ENCODE peak calls at places on chromosomes 11 and 22, in nine cellular contexts. E is mesenchymal stem cell, A is endodermal cell, Z is neuronal stem cell, T is H9, G is mammary epithelial cell, H is fibroblast of lung, X is Karpas-422, R is mesendoderm. K is an unnamed sample.

GRCh38 chr22:19554834-19555404 is 30.7 kb upstream of the CLDN5 start:
- DNase-seq in E (peak), A (peak), Z (peak), T (peak), G (peak), H (peak), X (no peak), R (peak), K (peak)

GRCh38 chr22:48885271-48885918 is 942.3 kb downstream of the BRD1 start:
- DNase-seq in E (no peak), A (peak), Z (no peak), T (peak), G (no peak), H (no peak), X (no peak), R (no peak), K (no peak)

GRCh38 chr11:12289667-12290476 is 87.5 kb upstream of the PARVA start:
- DNase-seq in E (no peak), A (no peak), Z (no peak), T (no peak), G (no peak), H (no peak), X (no peak), R (peak), K (no peak)

GRCh38 chr11:45765836-45766235 is 39.1 kb upstream of the SLC35C1 start:
- DNase-seq in E (no peak), A (no peak), Z (no peak), T (no peak), G (no peak), H (no peak), X (no peak), R (no peak), K (no peak)

GRCh38 chr22:48393041-48393370 is 1434.7 kb downstream of the BRD1 start:
- DNase-seq in E (no peak), A (no peak), Z (no peak), T (no peak), G (no peak), H (no peak), X (no peak), R (no peak), K (no peak)

GRCh38 chr11:124920870-124921609 is 2.0 kb downstream of the HEPN1 start:
- DNase-seq in E (peak), A (peak), Z (peak), T (peak), G (peak), H (peak), X (no peak), R (peak), K (peak)

GRCh38 chr11:103897156-103897555 is 139.3 kb upstream of the DDI1 start:
- DNase-seq in E (peak), A (no peak), Z (no peak), T (no peak), G (no peak), H (no peak), X (peak), R (no peak), K (peak)

GRCh38 chr11:114440121-114440860 is 1.0 kb downstream of the REXO2 start:
- DNase-seq in E (peak), A (no peak), Z (no peak), T (no peak), G (no peak), H (peak), X (no peak), R (peak), K (peak)

DNA sequence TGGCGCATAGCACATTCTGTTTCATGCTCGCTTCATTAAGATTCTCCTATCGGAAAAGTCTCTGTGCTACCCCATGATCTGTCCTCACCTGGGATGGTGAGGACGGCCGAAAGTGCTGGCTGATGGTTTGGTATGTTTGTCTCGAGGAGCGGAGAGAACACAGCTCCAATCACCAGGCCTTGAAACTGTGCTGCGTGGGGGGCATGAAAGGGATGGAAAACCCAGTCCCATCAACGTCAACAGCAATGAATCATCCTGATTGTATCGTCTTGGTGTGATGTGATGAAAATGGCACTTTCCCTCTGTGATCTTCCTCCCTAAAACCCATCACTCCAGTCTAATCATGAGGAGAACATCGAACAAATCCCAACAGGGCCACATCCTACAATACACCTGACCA is 8.4 kb downstream of the FXYD6 start:
- DNase-seq in E (no peak), A (no peak), Z (no peak), T (no peak), G (no peak), H (no peak), X (no peak), R (no peak), K (no peak)
- H3K9ac ChIP-seq in E (no peak), A (no peak), Z (no peak), T (no peak), G (no peak), H (no peak), X (no peak), R (no peak), K (no peak)

GRCh38 chr11:46913484-46913883 is 4.9 kb downstream of the LRP4 start:
- DNase-seq in E (peak), A (peak), Z (no peak), T (no peak), G (no peak), H (no peak), X (no peak), R (peak), K (no peak)
- H3K9ac ChIP-seq in E (no peak), A (no peak), Z (no peak), T (peak), G (no peak), H (no peak), X (no peak), R (peak), K (no peak)

DNA sequence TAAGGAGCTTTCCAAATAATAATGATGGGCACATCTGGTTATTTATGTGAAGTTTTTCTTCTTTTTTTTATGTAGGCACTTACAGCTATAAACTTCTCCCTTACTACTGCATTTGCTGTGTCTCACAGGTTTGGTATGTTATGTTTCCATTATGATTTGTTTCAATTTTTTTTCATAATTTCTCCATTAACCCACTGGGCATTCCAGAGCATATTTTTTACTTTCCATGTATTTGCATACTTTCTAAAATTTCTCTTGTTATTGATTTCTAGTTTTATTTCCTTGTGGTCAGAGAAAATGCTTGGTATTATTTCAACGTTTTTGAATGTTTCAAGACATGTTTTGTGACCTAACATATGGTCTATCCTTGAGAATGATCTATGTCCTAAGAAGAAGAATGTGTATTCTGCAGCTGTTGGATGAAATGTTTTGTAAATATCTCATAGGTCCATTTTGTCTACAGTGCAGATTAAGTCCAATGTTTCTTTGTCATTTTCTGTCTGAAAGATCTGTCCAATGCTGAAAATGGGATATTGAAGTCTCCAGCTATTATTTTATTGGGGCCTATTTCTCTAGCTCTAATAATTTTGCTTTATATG is 362.1 kb downstream of the DDX10 start:
- DNase-seq in E (no peak), A (no peak), Z (no peak), T (no peak), G (no peak), H (peak), X (no peak), R (no peak), K (peak)
- H3K9ac ChIP-seq in E (no peak), A (no peak), Z (no peak), T (no peak), G (no peak), H (no peak), X (no peak), R (no peak), K (no peak)

DNA sequence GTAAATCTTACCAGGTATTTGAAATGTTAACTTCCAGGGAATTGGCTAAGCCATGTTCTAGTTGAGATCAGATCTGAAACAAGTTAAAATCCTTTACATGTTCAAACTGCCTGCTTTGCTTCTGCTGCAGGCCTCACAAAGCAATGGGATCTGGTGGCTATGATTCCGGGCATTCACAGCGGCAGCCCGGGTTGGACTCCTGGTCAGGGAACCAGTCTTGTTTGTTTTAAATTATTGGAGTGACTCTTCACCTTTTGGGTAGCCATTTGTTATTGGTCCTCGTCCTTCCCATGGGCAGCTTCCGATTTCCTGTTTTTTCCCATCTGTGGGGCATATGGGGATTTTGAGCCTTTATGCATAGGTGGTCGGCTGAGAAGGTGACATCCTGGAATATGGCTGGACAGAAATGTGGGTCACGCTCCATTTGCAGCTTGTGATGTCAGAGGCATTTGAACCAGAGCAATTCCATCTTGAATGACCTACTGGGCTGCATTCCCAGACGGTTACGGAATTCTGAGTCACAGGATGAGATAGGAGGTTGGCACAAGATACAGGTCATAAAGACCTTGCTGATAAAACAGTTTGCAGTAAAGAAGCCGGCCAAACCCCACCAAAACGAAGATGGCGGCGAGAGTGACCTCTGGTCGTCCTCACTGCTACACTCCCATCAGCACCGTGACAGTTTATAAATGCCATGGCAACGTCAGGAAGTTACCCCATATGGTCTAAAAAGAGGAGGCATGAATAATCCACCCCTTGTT is 20.1 kb upstream of the GSTP1 start:
- DNase-seq in E (peak), A (no peak), Z (no peak), T (no peak), G (peak), H (peak), X (no peak), R (peak), K (peak)
- H3K9ac ChIP-seq in E (no peak), A (no peak), Z (no peak), T (no peak), G (no peak), H (no peak), X (no peak), R (no peak), K (no peak)

GRCh38 chr11:10932976-10933375 is 75.1 kb upstream of the ZBED5 start:
- DNase-seq in E (no peak), A (no peak), Z (no peak), T (no peak), G (no peak), H (no peak), X (peak), R (no peak), K (no peak)

GRCh38 chr11:10927533-10927932 is 69.7 kb upstream of the ZBED5 start:
- DNase-seq in E (no peak), A (no peak), Z (no peak), T (no peak), G (no peak), H (no peak), X (no peak), R (no peak), K (peak)

GRCh38 chr11:10930961-10931760 is 73.3 kb upstream of the ZBED5 start:
- DNase-seq in E (peak), A (peak), Z (peak), T (peak), G (peak), H (peak), X (no peak), R (peak), K (peak)

GRCh38 chr11:10931761-10932700 is 74.2 kb upstream of the ZBED5 start:
- DNase-seq in E (no peak), A (no peak), Z (peak), T (no peak), G (no peak), H (no peak), X (no peak), R (no peak), K (no peak)

DNA sequence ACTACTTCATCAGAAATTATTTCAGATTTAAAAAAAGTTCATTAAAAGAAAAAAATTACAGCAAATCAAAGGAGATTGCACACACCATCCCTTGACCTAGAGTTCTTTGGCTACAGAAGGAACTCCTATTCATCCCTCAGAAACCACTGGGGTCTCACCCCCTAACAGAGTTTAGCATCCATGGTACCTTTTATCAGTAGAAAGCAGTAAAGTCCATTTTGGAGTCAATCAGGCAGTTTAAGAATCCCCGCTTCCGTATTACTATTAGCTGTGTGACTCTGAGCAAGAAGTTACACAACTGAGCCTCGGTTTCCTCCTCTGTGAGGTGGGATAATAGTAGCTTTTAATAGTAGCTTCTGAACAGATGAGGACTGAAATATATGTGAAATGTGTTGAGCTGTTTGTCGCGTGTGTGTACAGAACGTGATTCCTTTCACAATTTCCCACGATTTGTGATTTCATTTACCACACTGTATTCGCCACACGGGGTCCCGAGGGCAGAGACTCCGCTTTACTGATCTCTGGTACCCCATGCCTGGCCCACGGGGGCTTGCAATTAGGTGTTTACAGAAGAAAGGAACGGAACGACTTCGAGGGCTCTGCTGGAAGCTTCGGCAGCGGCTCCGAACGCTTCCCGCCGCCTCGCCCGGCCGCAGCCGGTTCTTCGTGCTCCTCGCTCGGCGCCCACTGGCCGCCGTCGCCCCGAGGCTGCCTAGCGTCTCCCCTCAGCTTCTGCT is 72.5 kb upstream of the ZBED5 start:
- DNase-seq in E (peak), A (no peak), Z (no peak), T (no peak), G (peak), H (peak), X (no peak), R (peak), K (peak)
- H3K9ac ChIP-seq in E (peak), A (peak), Z (peak), T (peak), G (peak), H (peak), X (peak), R (peak), K (peak)

K was measured in GM23248.